ENCODE peak calls at places on chromosome 10, in seven cellular contexts. W, J, M, N, A, K and Y are unnamed samples.

GRCh38 chr10:122462533-122463465 is 1.4 kb downstream of the HTRA1 start:
- DNase-seq in N (no peak), W (no peak), K (no peak), M (peak; percentile 79), A (peak; percentile 10), J (no peak), Y (peak; percentile 67)

GRCh38 chr10:79347894-79348639 is 798 bp downstream of the PPIF start:
- DNase-seq in N (no peak), M (peak; percentile 68), J (peak; percentile 78), W (peak; percentile 46), A (peak; percentile 75), K (peak; percentile 44), Y (peak; percentile 61)

GRCh38 chr10:4144802-4145201 is 359.8 kb upstream of the KLF6 start:
- DNase-seq in N (no peak), M (no peak), J (no peak), A (no peak), W (no peak), K (no peak), Y (no peak)

GRCh38 chr10:93315261-93315660 is 166.9 kb downstream of the MYOF start:
- DNase-seq in K (no peak), J (no peak), N (no peak), W (no peak), A (no peak), M (no peak), Y (no peak)

GRCh38 chr10:30917790-30918189 is 113.9 kb downstream of the ZNF438 start:
- DNase-seq in J (no peak), N (no peak), A (no peak), K (no peak), W (no peak), M (no peak), Y (no peak)

GRCh38 chr10:79070611-79071534 is 2.1 kb downstream of the ZMIZ1 start:
- DNase-seq in A (peak; percentile 42), W (no peak), M (peak; percentile 98), J (peak; percentile 87), N (peak; percentile 73), K (peak; percentile 80), Y (peak; percentile 66)

GRCh38 chr10:131954356-131954965 is 27.3 kb downstream of the BNIP3 start:
- DNase-seq in J (no peak), A (no peak), M (no peak), W (no peak), N (no peak), K (no peak), Y (no peak)

GRCh38 chr10:72062832-72063702 is 25.3 kb downstream of the SPOCK2 start:
- DNase-seq in K (no peak), A (no peak), N (no peak), W (no peak), J (no peak), M (no peak), Y (no peak)

GRCh38 chr10:19835952-19836351 is 19.7 kb downstream of the PLXDC2 start:
- DNase-seq in J (no peak), A (no peak), N (no peak), M (no peak), W (no peak), K (no peak), Y (no peak)

GRCh38 chr10:4051011-4051407 is 266.0 kb upstream of the KLF6 start:
- DNase-seq in A (no peak), J (no peak), W (no peak), N (no peak), M (peak; percentile 81), K (no peak), Y (no peak)

GRCh38 chr10:127715782-127716378 is 21.1 kb upstream of the FOXI2 start:
- DNase-seq in A (no peak), N (no peak), K (no peak), W (no peak), J (no peak), M (no peak), Y (no peak)

GRCh38 chr10:21681156-21681555 is 147.1 kb downstream of the MLLT10 start:
- DNase-seq in M (no peak), W (no peak), A (no peak), K (no peak), N (no peak), J (no peak), Y (no peak)

GRCh38 chr10:94546058-94546595 is 539 bp downstream of the HELLS start:
- DNase-seq in J (no peak), M (no peak), W (no peak), N (no peak), K (peak; percentile 34), A (peak; percentile 5), Y (no peak)